ENCODE peak calls at places on chromosomes 1 and 21, in eight cellular contexts. B is D341Med, O is NCI-H2171 treated with DMSO at 0.1 percent for 48 hours, K is NCI-H1417, G is T follicular helper cell, F is NCI-H1694 treated with DMSO at 0.1 percent for 48 hours, T is dermis blood vessel endothelial cell, V is fibroblast of the conjunctiva. S is an unnamed sample.

GRCh38 chr1:28801461-28801860 is 10.5 kb upstream of the OPRD1 start:
- DNase-seq in B (no peak), O (no peak), K (no peak), G (no peak), F (no peak), T (no peak), V (no peak), S (no peak)

GRCh38 chr21:43775795-43776430 is at the start of gene CSTB:
- DNase-seq in B (peak; percentile 95), O (peak; percentile 61), K (peak; percentile 93), G (peak; percentile 81), F (no peak), T (peak; percentile 76), V (no peak), S (peak; percentile 51)

GRCh38 chr1:10939654-10940450 is 72.6 kb upstream of the TARDBP start:
- DNase-seq in B (no peak), O (no peak), K (no peak), G (no peak), F (no peak), T (no peak), V (no peak), S (no peak)

GRCh38 chr1:174800951-174801350 is 198.8 kb upstream of the CACYBP start:
- DNase-seq in B (no peak), O (no peak), K (no peak), G (no peak), F (no peak), T (no peak), V (no peak), S (no peak)

GRCh38 chr1:117565083-117565556 is 40.7 kb upstream of the TENT5C start:
- DNase-seq in B (no peak), O (no peak), K (no peak), G (no peak), F (no peak), T (no peak), V (no peak), S (no peak)

GRCh38 chr1:77847621-77848080 is 40.8 kb upstream of the NEXN start:
- DNase-seq in B (no peak), O (no peak), K (no peak), G (no peak), F (no peak), T (no peak), V (no peak), S (no peak)

GRCh38 chr1:186948542-186948941 is 119.8 kb downstream of the PLA2G4A start:
- DNase-seq in B (no peak), O (no peak), K (no peak), G (no peak), F (no peak), T (peak; percentile 97), V (no peak), S (no peak)

GRCh38 chr1:160999376-160999775 is 21.6 kb downstream of the F11R start:
- DNase-seq in B (no peak), O (no peak), K (no peak), G (no peak), F (no peak), T (no peak), V (no peak), S (no peak)

GRCh38 chr1:42259739-42260064 is 75.3 kb downstream of the FOXJ3 start:
- DNase-seq in B (peak; percentile 33), O (no peak), K (no peak), G (no peak), F (no peak), T (no peak), V (no peak), S (no peak)

GRCh38 chr1:225999912-226000337 is 782 bp upstream of the SDE2 start:
- DNase-seq in B (no peak), O (peak; percentile 29), K (no peak), G (peak; percentile 49), F (no peak), T (peak; percentile 59), V (no peak), S (no peak)

GRCh38 chr1:185213086-185213485 is 56.1 kb downstream of the SWT1 start:
- DNase-seq in B (no peak), O (no peak), K (no peak), G (no peak), F (no peak), T (no peak), V (no peak), S (no peak)

GRCh38 chr1:25017436-25018109 is 87.5 kb upstream of the RUNX3 start:
- DNase-seq in B (no peak), O (no peak), K (no peak), G (no peak), F (no peak), T (peak; percentile 19), V (no peak), S (no peak)

GRCh38 chr1:23809751-23810171 is 9.2 kb upstream of the GALE start:
- DNase-seq in B (peak; percentile 84), O (peak; percentile 67), K (peak; percentile 52), G (peak; percentile 79), F (peak; percentile 61), T (peak; percentile 87), V (peak; percentile 45), S (no peak)

GRCh38 chr1:212712451-212713303 is 13.0 kb upstream of the BATF3 start:
- DNase-seq in B (no peak), O (no peak), K (no peak), G (no peak), F (no peak), T (peak; percentile 36), V (no peak), S (peak; percentile 69)

GRCh38 chr1:56776581-56776980 is 42.6 kb downstream of the FYB2 start:
- DNase-seq in B (no peak), O (no peak), K (no peak), G (no peak), F (no peak), T (no peak), V (no peak), S (no peak)

GRCh38 chr1:156212130-156212529 is 677 bp upstream of the PMF1 start:
- DNase-seq in B (no peak), O (no peak), K (peak; percentile 31), G (no peak), F (no peak), T (no peak), V (no peak), S (no peak)

GRCh38 chr1:11921022-11921421 is 5.2 kb downstream of the KIAA2013 start:
- DNase-seq in B (no peak), O (no peak), K (no peak), G (no peak), F (no peak), T (no peak), V (no peak), S (no peak)